ENCODE peak calls at places on chromosome 5, in nine cellular contexts. G is stomach; E is lower lobe of right lung; T is cardiac muscle cell; A is tibial artery; W is suprapubic skin; M is CD4-positive, CD25-positive, alpha-beta regulatory T cell; C is AG09309; P is fibroblast of villous mesenchyme. B is an unnamed sample.
A peak's percentile ranks its signal among the peaks of the same experiment; 100 is the strongest.

GRCh38 chr5:127878174-127878750 is 175.1 kb downstream of the CCDC192 start:
- DNase-seq in G (peak; percentile 76), T (peak; percentile 77), P (peak; percentile 54), A (no peak), M (no peak), C (no peak), E (no peak), W (no peak), B (no peak)

GRCh38 chr5:157965989-157966388 is 107.0 kb upstream of the CLINT1 start:
- DNase-seq in M (no peak), P (no peak), E (no peak), A (no peak), T (no peak), G (no peak), C (no peak), W (no peak), B (no peak)

GRCh38 chr5:22968386-22968785 is 115.2 kb upstream of the CDH12 start:
- DNase-seq in C (no peak), W (no peak), T (no peak), G (no peak), M (no peak), P (no peak), E (no peak), A (no peak), B (no peak)

GRCh38 chr5:154546719-154547118 is 68.7 kb upstream of the HAND1 start:
- DNase-seq in A (no peak), W (no peak), M (no peak), E (no peak), P (no peak), C (no peak), T (no peak), G (no peak), B (no peak)

GRCh38 chr5:143173139-143173889 is 230.2 kb downstream of the NR3C1 start:
- DNase-seq in W (no peak), P (no peak), E (no peak), G (no peak), A (no peak), T (no peak), C (no peak), M (no peak), B (no peak)

GRCh38 chr5:102623295-102623694 is 124.5 kb upstream of the SLCO6A1 start:
- DNase-seq in G (no peak), E (no peak), C (no peak), M (no peak), A (no peak), W (no peak), T (no peak), P (no peak), B (no peak)

GRCh38 chr5:32711693-32712462 is 757 bp downstream of the NPR3 start:
- DNase-seq in C (no peak), M (no peak), W (no peak), A (peak; percentile 85), T (peak; percentile 27), P (peak; percentile 24), G (no peak), E (peak; percentile 54), B (no peak)

GRCh38 chr5:27093296-27093695 is 54.9 kb upstream of the CDH9 start:
- DNase-seq in W (no peak), A (no peak), P (no peak), M (no peak), C (no peak), G (no peak), T (no peak), E (no peak), B (no peak)

GRCh38 chr5:543755-544674 is 19.8 kb upstream of the SLC9A3 start:
- DNase-seq in C (no peak), W (peak; percentile 64), G (peak; percentile 56), A (peak; percentile 67), P (no peak), T (no peak), M (no peak), E (peak; percentile 83), B (no peak)

GRCh38 chr5:173451651-173452050 is 123.4 kb upstream of the STC2 start:
- DNase-seq in T (no peak), W (no peak), C (no peak), G (no peak), E (no peak), P (peak; percentile 5), M (no peak), A (no peak), B (no peak)
- H3K4me3 ChIP-seq in T (no peak overlapping the region), W (no peak overlapping the region), C (no peak overlapping the region), G (no peak overlapping the region), E (no peak overlapping the region), P (no peak overlapping the region), M (no peak overlapping the region), A (no peak overlapping the region), B (no peak overlapping the region)

GRCh38 chr5:93076096-93076495 is 504.9 kb downstream of the NR2F1-AS1 start:
- DNase-seq in G (no peak), C (no peak), E (no peak), P (no peak), A (no peak), W (no peak), T (peak; percentile 45), M (no peak), B (no peak)

GRCh38 chr5:93073547-93073946 is 507.5 kb downstream of the NR2F1-AS1 start:
- DNase-seq in A (no peak), G (no peak), C (no peak), E (no peak), T (no peak), M (no peak), P (no peak), W (no peak), B (no peak)

GRCh38 chr5:93076566-93076965 is 504.5 kb downstream of the NR2F1-AS1 start:
- DNase-seq in P (no peak), T (peak; percentile 70), E (no peak), C (no peak), A (no peak), M (no peak), W (no peak), G (no peak), B (no peak)

GRCh38 chr5:93078082-93079038 is 502.7 kb downstream of the NR2F1-AS1 start:
- DNase-seq in M (no peak), G (peak; percentile 25), T (peak; percentile 94), A (peak; percentile 67), P (peak; percentile 66), W (no peak), C (peak; percentile 96), E (no peak), B (peak; percentile 97)

DNA sequence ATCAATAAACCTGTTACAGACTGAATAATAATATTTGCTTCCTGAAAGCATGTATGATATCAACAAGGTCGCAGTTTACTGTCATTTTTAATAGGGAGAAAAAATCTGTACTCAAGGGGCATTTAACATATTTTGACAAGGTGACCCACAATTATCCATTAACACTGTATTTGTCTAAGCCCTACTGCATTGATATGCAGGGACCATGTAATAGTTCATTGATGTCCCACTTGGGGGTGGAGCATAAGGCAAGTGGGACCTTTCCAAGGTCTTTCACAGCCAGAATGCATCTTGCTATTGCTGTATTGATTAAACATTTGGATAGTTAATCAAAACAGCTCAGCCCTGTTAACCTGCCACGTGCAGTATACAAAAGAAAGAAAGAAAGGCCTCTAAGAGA is 502.0 kb downstream of the NR2F1-AS1 start:
- DNase-seq in W (no peak), G (no peak), T (no peak), M (no peak), E (no peak), P (no peak), A (no peak), C (no peak), B (no peak)
- H3K4me3 ChIP-seq in W (no peak overlapping the region), G (no peak overlapping the region), T (no peak overlapping the region), M (no peak overlapping the region), E (no peak overlapping the region), P (no peak overlapping the region), A (no peak overlapping the region), C (no peak overlapping the region), B (no peak overlapping the region)

DNA sequence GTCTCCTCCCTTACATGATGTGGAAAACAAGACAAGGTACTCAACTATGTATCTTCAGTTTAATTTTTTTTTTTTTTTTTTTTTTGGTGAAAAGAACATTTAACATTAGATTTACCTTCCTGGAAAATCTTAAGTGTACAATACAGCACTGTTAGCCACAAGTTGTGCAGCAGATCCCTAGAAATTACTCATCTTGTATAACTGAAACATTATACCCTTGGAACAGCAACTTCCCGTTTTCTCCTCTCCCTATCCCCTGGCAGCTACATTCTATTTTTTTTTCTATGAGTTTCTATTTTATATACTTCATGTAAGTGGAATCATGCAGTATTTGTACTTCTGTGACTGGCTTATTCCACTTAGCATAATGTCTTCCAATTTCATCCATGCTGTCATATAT is 421.9 kb upstream of the FTMT start:
- DNase-seq in T (no peak), C (no peak), P (peak; percentile 1), A (no peak), M (no peak), W (no peak), E (no peak), G (no peak), B (no peak)
- H3K4me3 ChIP-seq in T (no peak overlapping the region), C (no peak overlapping the region), P (no peak overlapping the region), A (no peak overlapping the region), M (no peak overlapping the region), W (no peak overlapping the region), E (no peak overlapping the region), G (no peak overlapping the region), B (no peak overlapping the region)

GRCh38 chr5:150153957-150154617 is 1.6 kb downstream of the PDGFRB start:
- DNase-seq in T (peak; percentile 77), G (no peak), M (no peak), P (peak; percentile 82), C (no peak), A (no peak), W (no peak), E (no peak), B (peak; percentile 86)

GRCh38 chr5:150153483-150153882 is 2.2 kb downstream of the PDGFRB start:
- DNase-seq in T (no peak), G (no peak), W (no peak), M (no peak), P (no peak), A (no peak), C (no peak), E (no peak), B (no peak)

GRCh38 chr5:150154618-150155134 is 969 bp downstream of the PDGFRB start:
- DNase-seq in E (no peak), P (no peak), W (no peak), T (peak; percentile 41), C (no peak), G (no peak), M (no peak), A (no peak), B (peak; percentile 84)

GRCh38 chr5:150155258-150156032 is at the start of gene PDGFRB:
- DNase-seq in G (peak; percentile 55), E (peak; percentile 70), C (no peak), P (peak; percentile 94), W (peak; percentile 95), A (peak; percentile 99), T (peak; percentile 97), M (peak; percentile 4), B (peak; percentile 65)

GRCh38 chr5:150152636-150153462 is 2.8 kb downstream of the PDGFRB start:
- DNase-seq in P (peak; percentile 89), M (no peak), W (no peak), A (no peak), E (no peak), C (no peak), G (no peak), T (peak; percentile 54), B (no peak)
- H3K4me3 ChIP-seq in P (peak overlapping the region; percentile 97), M (no peak overlapping the region), W (peak overlapping the region; percentile 48), A (peak overlapping the region; percentile 71), E (peak overlapping the region; percentile 54), C (peak overlapping the region; percentile 89), G (peak overlapping the region; percentile 42), T (no peak overlapping the region), B (peak overlapping the region; percentile 79)